ENCODE peak calls at places on chromosomes 11 and 22, in four cellular contexts. R is H54, B is renal cortical epithelial cell, H is ELR. D is an unnamed sample.
A peak's percentile ranks its signal among the peaks of the same experiment; 100 is the strongest.

GRCh38 chr11:120714448-120714847 is 202.9 kb downstream of the GRIK4 start:
- DNase-seq in R (no peak), B (peak; percentile 71), H (peak; percentile 52), D (peak; percentile 83)

GRCh38 chr22:27842994-27843431 is 41.5 kb upstream of the MN1 start:
- DNase-seq in R (no peak), B (no peak), H (no peak), D (no peak)

GRCh38 chr11:13667245-13667644 is 1.2 kb upstream of the FAR1 start:
- DNase-seq in R (no peak), B (no peak), H (peak; percentile 12), D (no peak)

GRCh38 chr11:13010737-13011342 is 1.7 kb downstream of the RASSF10 start:
- DNase-seq in R (no peak), B (no peak), H (no peak), D (no peak)

GRCh38 chr22:49956418-49956770 is 4.2 kb upstream of the PIM3 start:
- DNase-seq in R (no peak), B (no peak), H (no peak), D (no peak)

GRCh38 chr11:104332110-104332509 is 168.2 kb upstream of the PDGFD start:
- DNase-seq in R (no peak), B (no peak), H (peak; percentile 15), D (no peak)

GRCh38 chr11:112949781-112950575 is 11.2 kb upstream of the NCAM1 start:
- DNase-seq in R (no peak), B (no peak), H (no peak), D (no peak)

GRCh38 chr22:38735465-38736256 is 20.1 kb downstream of the SUN2 start:
- DNase-seq in R (no peak), B (peak; percentile 11), H (no peak), D (peak; percentile 55)

GRCh38 chr11:63763506-63764200 is 4.9 kb downstream of the ZFTA start:
- DNase-seq in R (no peak), B (no peak), H (no peak), D (peak; percentile 36)

GRCh38 chr11:114984611-114985163 is 306.4 kb downstream of the NXPE2 start:
- DNase-seq in R (no peak), B (no peak), H (no peak), D (no peak)

GRCh38 chr11:69642549-69642912 is 1.6 kb downstream of the CCND1 start:
- DNase-seq in R (no peak), B (no peak), H (no peak), D (peak; percentile 6)

GRCh38 chr22:44931077-44931540 is 78.7 kb downstream of the PHF21B start:
- DNase-seq in R (peak; percentile 23), B (peak; percentile 27), H (no peak), D (peak; percentile 67)

GRCh38 chr22:22214819-22215329 is 29.7 kb upstream of the VPREB1 start:
- DNase-seq in R (no peak), B (no peak), H (no peak), D (peak; percentile 10)

GRCh38 chr11:5123802-5124521 is 14.2 kb downstream of the OR52A5 start:
- DNase-seq in R (peak; percentile 4), B (peak; percentile 47), H (peak; percentile 79), D (peak; percentile 58)

GRCh38 chr11:126186708-126187481 is 24.6 kb downstream of the RPUSD4 start:
- DNase-seq in R (no peak), B (no peak), H (no peak), D (no peak)

GRCh38 chr11:132685174-132685611 is 847.1 kb downstream of the OPCML start:
- DNase-seq in R (no peak), B (no peak), H (peak; percentile 84), D (peak; percentile 24)

GRCh38 chr22:42972592-42973535 is 42.1 kb downstream of the PACSIN2 start:
- DNase-seq in R (no peak), B (no peak), H (no peak), D (no peak)

GRCh38 chr11:76443254-76443935 is 1.4 kb upstream of the EMSY start:
- DNase-seq in R (no peak), B (peak; percentile 30), H (peak; percentile 30), D (peak; percentile 22)

GRCh38 chr11:76314741-76315090 is 66.2 kb downstream of the THAP12 start:
- DNase-seq in R (peak; percentile 49), B (peak; percentile 34), H (peak; percentile 73), D (peak; percentile 70)

GRCh38 chr11:68610452-68611116 is 73.8 kb upstream of the GAL start:
- DNase-seq in R (no peak), B (no peak), H (peak; percentile 22), D (no peak)

GRCh38 chr11:35923452-35923851 is 20.4 kb upstream of the LDLRAD3 start:
- DNase-seq in R (no peak), B (no peak), H (no peak), D (no peak)

GRCh38 chr22:25327018-25327755 is 107.7 kb downstream of the CRYBB2 start:
- DNase-seq in R (no peak), B (no peak), H (no peak), D (no peak)

GRCh38 chr11:58625086-58625485 is 2.6 kb downstream of the CNTF start:
- DNase-seq in R (no peak), B (peak; percentile 38), H (peak; percentile 22), D (peak; percentile 17)

GRCh38 chr11:113715882-113716625 is 9.9 kb upstream of the TMPRSS5 start:
- DNase-seq in R (no peak), B (no peak), H (no peak), D (no peak)

GRCh38 chr11:29984544-29984943 is 32.3 kb downstream of the KCNA4 start:
- DNase-seq in R (no peak), B (no peak), H (no peak), D (no peak)

GRCh38 chr11:9982127-9982795 is 311.8 kb downstream of the SBF2 start:
- DNase-seq in R (peak; percentile 11), B (no peak), H (peak; percentile 44), D (no peak)

GRCh38 chr11:58285483-58286040 is 17.5 kb upstream of the OR10W1 start:
- DNase-seq in R (no peak), B (no peak), H (no peak), D (peak; percentile 5)

GRCh38 chr11:11351042-11351586 is 1.9 kb downstream of the CSNK2A3 start:
- DNase-seq in R (no peak), B (peak; percentile 10), H (no peak), D (no peak)

GRCh38 chr11:123325535-123325934 is 104.5 kb upstream of the GRAMD1B start:
- DNase-seq in R (no peak), B (peak; percentile 26), H (no peak), D (peak; percentile 69)

GRCh38 chr11:122486793-122487495 is 168.6 kb upstream of the UBASH3B start:
- DNase-seq in R (no peak), B (no peak), H (peak; percentile 9), D (no peak)

GRCh38 chr11:1163321-1163910 is 5.7 kb downstream of the MUC5AC start:
- DNase-seq in R (no peak), B (no peak), H (no peak), D (no peak)

GRCh38 chr11:3959918-3960295 is 104.4 kb downstream of the STIM1 start:
- DNase-seq in R (no peak), B (no peak), H (peak; percentile 13), D (no peak)

GRCh38 chr11:100833276-100833675 is 146.2 kb downstream of the ARHGAP42 start:
- DNase-seq in R (no peak), B (no peak), H (no peak), D (peak; percentile 29)

GRCh38 chr11:67118059-67118766 is 850 bp upstream of the KDM2A start:
- DNase-seq in R (no peak), B (no peak), H (peak; percentile 46), D (peak; percentile 38)

GRCh38 chr11:30107899-30108298 is 91.1 kb upstream of the KCNA4 start:
- DNase-seq in R (peak; percentile 6), B (peak; percentile 87), H (peak; percentile 13), D (peak; percentile 79)

GRCh38 chr11:13278620-13279486 is 1.3 kb downstream of the BMAL1 start:
- DNase-seq in R (no peak), B (no peak), H (peak; percentile 22), D (peak; percentile 13)

GRCh38 chr11:95089620-95090542 is at the start of gene ENDOD1:
- DNase-seq in R (peak; percentile 62), B (peak; percentile 57), H (peak; percentile 88), D (peak; percentile 88)

GRCh38 chr11:15074206-15075161 is 1.1 kb downstream of the CALCB start:
- DNase-seq in R (peak; percentile 36), B (peak; percentile 70), H (peak; percentile 73), D (peak; percentile 94)

GRCh38 chr11:13970986-13971385 is 8.5 kb downstream of the SPON1 start:
- DNase-seq in R (peak; percentile 38), B (peak; percentile 57), H (peak; percentile 30), D (peak; percentile 63)

GRCh38 chr11:60985991-60986915 is 14.8 kb downstream of the CD6 start:
- DNase-seq in R (peak; percentile 54), B (no peak), H (peak; percentile 76), D (no peak)